ENCODE peak calls at places on chromosomes 2 and 18, in six cellular contexts. L, U, Q, V, I and B are unnamed samples.

GRCh38 chr18:38481576-38481975 is 916.0 kb upstream of the CELF4 start:
- DNase-seq in L (no peak), U (no peak), Q (no peak), V (no peak), I (no peak), B (no peak)

GRCh38 chr2:4693266-4693665 is 989.9 kb downstream of the DCDC2C start:
- DNase-seq in L (no peak), U (no peak), Q (no peak), V (no peak), I (no peak), B (no peak)

GRCh38 chr2:45806563-45807358 is 155.3 kb downstream of the PRKCE start:
- DNase-seq in L (no peak), U (no peak), Q (no peak), V (no peak), I (no peak), B (no peak)

GRCh38 chr2:40004336-40004735 is 225.3 kb upstream of the THUMPD2 start:
- DNase-seq in L (peak; percentile 64), U (peak; percentile 85), Q (no peak), V (no peak), I (peak; percentile 31), B (no peak)

GRCh38 chr2:237590272-237591020 is at the start of gene RAB17:
- DNase-seq in L (no peak), U (peak; percentile 39), Q (no peak), V (peak; percentile 79), I (no peak), B (no peak)

GRCh38 chr2:238061310-238062202 is 755 bp downstream of the SCLY start:
- DNase-seq in L (no peak), U (peak; percentile 33), Q (no peak), V (no peak), I (peak; percentile 40), B (no peak)

GRCh38 chr2:79219383-79219988 is 59.9 kb upstream of the REG3A start:
- DNase-seq in L (no peak), U (peak; percentile 19), Q (no peak), V (no peak), I (peak; percentile 73), B (peak; percentile 4)

GRCh38 chr2:106965611-106966010 is 79.6 kb upstream of the ST6GAL2 start:
- DNase-seq in L (no peak), U (no peak), Q (no peak), V (no peak), I (no peak), B (no peak)

GRCh38 chr2:190574169-190574568 is 39.6 kb upstream of the NEMP2 start:
- DNase-seq in L (no peak), U (peak; percentile 59), Q (no peak), V (no peak), I (no peak), B (no peak)

GRCh38 chr18:46406539-46406932 is 250.5 kb downstream of the LOXHD1 start:
- DNase-seq in L (no peak), U (no peak), Q (no peak), V (no peak), I (no peak), B (no peak)

GRCh38 chr2:30684546-30684945 is 122.7 kb downstream of the CAPN13 start:
- DNase-seq in L (no peak), U (no peak), Q (no peak), V (no peak), I (no peak), B (no peak)

GRCh38 chr2:4358855-4359254 is 655.5 kb downstream of the DCDC2C start:
- DNase-seq in L (no peak), U (no peak), Q (no peak), V (no peak), I (no peak), B (no peak)

GRCh38 chr2:113848758-113849460 is 41.0 kb upstream of the ACTR3 start:
- DNase-seq in L (no peak), U (peak; percentile 62), Q (no peak), V (no peak), I (no peak), B (no peak)

GRCh38 chr2:193549661-193550060 is 1354.9 kb upstream of the TMEFF2 start:
- DNase-seq in L (no peak), U (no peak), Q (no peak), V (no peak), I (no peak), B (no peak)

GRCh38 chr2:229342376-229342775 is 71.3 kb upstream of the PID1 start:
- DNase-seq in L (no peak), U (no peak), Q (no peak), V (no peak), I (peak; percentile 1), B (no peak)

GRCh38 chr2:126885701-126886121 is 13.0 kb upstream of the TEX51 start:
- DNase-seq in L (peak; percentile 8), U (peak; percentile 28), Q (no peak), V (peak; percentile 38), I (no peak), B (no peak)

GRCh38 chr2:126887506-126887905 is 11.2 kb upstream of the TEX51 start:
- DNase-seq in L (no peak), U (no peak), Q (no peak), V (no peak), I (no peak), B (no peak)

GRCh38 chr2:126884861-126885481 is 13.7 kb upstream of the TEX51 start:
- DNase-seq in L (no peak), U (no peak), Q (no peak), V (no peak), I (no peak), B (no peak)

GRCh38 chr2:126886906-126887280 is 11.8 kb upstream of the TEX51 start:
- DNase-seq in L (no peak), U (no peak), Q (peak; percentile 31), V (no peak), I (no peak), B (no peak)

DNA sequence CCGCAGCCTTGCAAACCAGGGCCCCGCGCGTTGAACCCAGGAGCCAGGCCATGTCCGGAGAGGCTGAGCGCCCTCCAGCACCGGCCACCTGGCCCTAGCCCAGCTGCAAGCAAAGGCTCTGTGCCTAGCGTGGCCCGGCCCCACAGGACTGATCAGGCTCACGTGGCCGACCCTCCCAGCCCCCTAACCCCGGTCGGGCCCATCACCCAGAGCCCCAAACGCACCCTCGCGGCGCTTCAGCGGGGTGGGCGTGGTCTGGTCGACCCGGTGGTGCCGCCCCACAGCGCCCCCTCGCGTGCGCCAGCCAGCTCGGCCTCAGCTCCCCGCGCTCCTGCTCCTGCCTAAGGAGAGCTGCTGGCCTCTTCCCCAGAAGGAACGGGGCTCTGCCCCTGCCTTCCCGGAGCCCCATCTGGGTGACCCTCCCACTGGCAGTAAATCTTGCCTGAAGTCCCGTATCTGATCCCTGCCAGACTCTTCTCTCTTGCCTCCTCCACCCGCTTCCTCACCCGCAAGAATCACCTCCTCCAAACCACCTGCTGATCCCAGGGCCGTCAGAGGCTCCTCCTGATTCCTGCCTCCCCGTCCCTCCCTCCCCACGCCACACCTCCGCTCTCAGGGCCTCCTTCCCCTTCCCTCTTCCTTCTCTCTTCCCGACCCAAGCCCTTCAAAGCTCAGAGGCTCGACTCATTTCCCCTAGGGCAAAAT is 12.3 kb upstream of the TEX51 start:
- DNase-seq in L (no peak), U (peak; percentile 22), Q (peak; percentile 54), V (peak; percentile 52), I (peak; percentile 38), B (peak; percentile 2)
- H3K4me3 ChIP-seq in L (peak overlapping the region; percentile 36), U (peak overlapping the region; percentile 28), Q (no peak overlapping the region), V (peak overlapping the region; percentile 45), I (no peak overlapping the region), B (peak overlapping the region; percentile 28)

DNA sequence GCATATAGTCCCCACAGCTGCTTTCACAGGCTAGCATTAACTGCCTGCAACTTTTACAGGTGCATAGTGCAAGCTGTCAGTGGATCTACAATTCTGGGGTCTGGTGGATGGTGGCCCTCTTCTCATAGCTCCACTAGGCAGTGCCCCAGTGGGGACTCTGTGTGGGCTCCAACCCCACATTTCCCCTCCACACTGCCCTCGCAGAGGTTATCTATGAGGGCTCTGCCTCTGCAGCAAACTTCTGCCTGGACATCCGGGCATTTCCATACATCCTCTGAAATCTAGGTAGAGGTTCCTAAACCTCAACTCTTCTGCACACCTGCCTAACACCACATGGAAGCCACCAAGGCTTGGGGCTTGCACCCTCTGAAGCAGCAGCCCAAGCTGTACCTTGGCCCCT is 59.2 kb downstream of the KDM3A start:
- DNase-seq in L (no peak), U (no peak), Q (no peak), V (no peak), I (peak; percentile 34), B (no peak)
- H3K4me3 ChIP-seq in L (no peak overlapping the region), U (no peak overlapping the region), Q (no peak overlapping the region), V (no peak overlapping the region), I (no peak overlapping the region), B (no peak overlapping the region)

GRCh38 chr18:12774982-12775381 is 72.1 kb downstream of the PSMG2 start:
- DNase-seq in L (no peak), U (no peak), Q (no peak), V (no peak), I (no peak), B (no peak)

GRCh38 chr18:12769644-12770440 is 67.0 kb downstream of the PSMG2 start:
- DNase-seq in L (peak; percentile 11), U (peak; percentile 46), Q (no peak), V (no peak), I (no peak), B (no peak)

GRCh38 chr18:12770469-12771219 is 67.8 kb downstream of the PSMG2 start:
- DNase-seq in L (no peak), U (no peak), Q (no peak), V (no peak), I (no peak), B (no peak)

GRCh38 chr18:12772111-12772510 is 69.3 kb downstream of the PSMG2 start:
- DNase-seq in L (no peak), U (no peak), Q (no peak), V (no peak), I (no peak), B (no peak)

DNA sequence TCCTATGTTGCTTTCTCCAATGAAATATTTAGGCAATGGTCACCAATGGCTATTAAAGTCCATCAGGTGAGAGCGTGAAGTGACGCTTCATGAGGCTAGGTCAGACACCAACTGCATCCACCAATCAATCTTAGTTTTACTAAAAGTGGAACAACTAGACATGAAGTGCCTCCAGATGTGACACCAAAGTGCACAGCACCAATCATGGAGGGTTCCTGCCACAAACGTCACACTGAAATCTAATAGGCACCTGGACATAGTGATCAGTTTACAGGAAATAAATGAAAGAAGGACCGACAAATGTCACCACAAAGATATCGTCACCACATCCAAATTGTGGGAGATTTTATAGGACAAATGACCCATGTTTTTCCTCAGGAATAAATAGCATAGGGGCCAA is 70.5 kb downstream of the PSMG2 start:
- DNase-seq in L (no peak), U (no peak), Q (no peak), V (no peak), I (no peak), B (no peak)
- H3K4me3 ChIP-seq in L (no peak overlapping the region), U (no peak overlapping the region), Q (no peak overlapping the region), V (no peak overlapping the region), I (no peak overlapping the region), B (no peak overlapping the region)

GRCh38 chr2:189394525-189394924 is 46.7 kb upstream of the WDR75 start:
- DNase-seq in L (no peak), U (no peak), Q (no peak), V (no peak), I (no peak), B (no peak)

GRCh38 chr2:189391201-189391600 is 50.1 kb upstream of the WDR75 start:
- DNase-seq in L (no peak), U (peak; percentile 26), Q (no peak), V (no peak), I (no peak), B (no peak)

GRCh38 chr2:189393440-189394111 is 47.7 kb upstream of the WDR75 start:
- DNase-seq in L (peak; percentile 93), U (peak; percentile 99), Q (no peak), V (peak; percentile 33), I (no peak), B (peak; percentile 93)
- H3K4me3 ChIP-seq in L (no peak overlapping the region), U (no peak overlapping the region), Q (no peak overlapping the region), V (no peak overlapping the region), I (no peak overlapping the region), B (no peak overlapping the region)

GRCh38 chr18:63317556-63317946 is 2.0 kb downstream of the BCL2 start:
- DNase-seq in L (no peak), U (no peak), Q (no peak), V (no peak), I (no peak), B (no peak)
- H3K4me3 ChIP-seq in L (no peak overlapping the region), U (no peak overlapping the region), Q (no peak overlapping the region), V (peak overlapping the region; percentile 82), I (no peak overlapping the region), B (peak overlapping the region; percentile 62)